ENCODE peak calls at places on chromosomes 13 and 19, in six cellular contexts. P is upper lobe of left lung, W is Peyer's patch, J is A549, O is HCT116, B is IMR-90. S is an unnamed sample.

GRCh38 chr19:11264452-11265176 is 2.3 kb upstream of the DOCK6 start:
- DNase-seq in P (peak; percentile 88), W (peak; percentile 84), J (peak; percentile 38), O (no peak), B (no peak), S (peak; percentile 84)

GRCh38 chr19:10112895-10113591 is 1.6 kb downstream of the P2RY11 start:
- DNase-seq in P (peak; percentile 89), W (peak; percentile 76), J (peak; percentile 64), O (no peak), B (no peak), S (peak; percentile 64)

GRCh38 chr13:26605845-26606244 is 48.4 kb downstream of the WASF3 start:
- DNase-seq in P (no peak), W (no peak), J (peak; percentile 19), O (no peak), B (no peak), S (no peak)

GRCh38 chr19:47020132-47020805 is 632 bp downstream of the NPAS1 start:
- DNase-seq in P (peak; percentile 81), W (no peak), J (no peak), O (no peak), B (no peak), S (no peak)

GRCh38 chr19:55694241-55694655 is 19.2 kb downstream of the EPN1 start:
- DNase-seq in P (no peak), W (peak; percentile 79), J (no peak), O (no peak), B (no peak), S (no peak)

GRCh38 chr13:37023871-37024270 is 23.3 kb downstream of the EXOSC8 start:
- DNase-seq in P (no peak), W (no peak), J (no peak), O (no peak), B (peak; percentile 70), S (no peak)

GRCh38 chr13:54657588-54657987 is 1629.0 kb downstream of the OLFM4 start:
- DNase-seq in P (no peak), W (no peak), J (no peak), O (no peak), B (no peak), S (no peak)

GRCh38 chr19:35061583-35062373 is 20.3 kb downstream of the HPN start:
- DNase-seq in P (no peak), W (no peak), J (no peak), O (no peak), B (peak; percentile 34), S (no peak)

GRCh38 chr19:39240421-39240820 is 4.4 kb downstream of the IFNL3 start:
- DNase-seq in P (no peak), W (no peak), J (no peak), O (no peak), B (no peak), S (no peak)

GRCh38 chr13:76293346-76293745 is 592.9 kb downstream of the KCTD12 start:
- DNase-seq in P (no peak), W (no peak), J (peak; percentile 31), O (no peak), B (peak; percentile 75), S (no peak)

GRCh38 chr19:40519352-40520322 is 52.8 kb downstream of the SPTBN4 start:
- DNase-seq in P (peak; percentile 92), W (no peak), J (peak; percentile 90), O (no peak), B (peak; percentile 40), S (peak; percentile 26)

GRCh38 chr13:48456546-48456945 is 43.6 kb upstream of the LPAR6 start:
- DNase-seq in P (peak; percentile 60), W (no peak), J (no peak), O (no peak), B (no peak), S (no peak)

GRCh38 chr13:107941345-107942029 is 273.8 kb downstream of the LIG4 start:
- DNase-seq in P (no peak), W (no peak), J (no peak), O (no peak), B (no peak), S (no peak)

GRCh38 chr19:10760268-10760944 is 42.5 kb downstream of the DNM2 start:
- DNase-seq in P (no peak), W (peak; percentile 70), J (no peak), O (peak; percentile 46), B (no peak), S (no peak)

GRCh38 chr13:44662515-44662914 is 86.4 kb upstream of the TSC22D1 start:
- DNase-seq in P (no peak), W (no peak), J (no peak), O (no peak), B (no peak), S (no peak)

GRCh38 chr13:39201075-39201630 is 162.9 kb downstream of the NHLRC3 start:
- DNase-seq in P (no peak), W (no peak), J (no peak), O (no peak), B (no peak), S (no peak)

GRCh38 chr13:44237276-44237767 is 136.3 kb upstream of the SERP2 start:
- DNase-seq in P (no peak), W (no peak), J (peak; percentile 60), O (no peak), B (peak; percentile 98), S (no peak)

GRCh38 chr19:18321729-18322091 is 1.2 kb downstream of the LSM4 start:
- DNase-seq in P (no peak), W (no peak), J (no peak), O (no peak), B (peak; percentile 33), S (no peak)
- TF ChIP-seq POLR2A in P (no peak), W (no peak), J (no peak), O (no peak), B (no peak), S (no peak)

DNA sequence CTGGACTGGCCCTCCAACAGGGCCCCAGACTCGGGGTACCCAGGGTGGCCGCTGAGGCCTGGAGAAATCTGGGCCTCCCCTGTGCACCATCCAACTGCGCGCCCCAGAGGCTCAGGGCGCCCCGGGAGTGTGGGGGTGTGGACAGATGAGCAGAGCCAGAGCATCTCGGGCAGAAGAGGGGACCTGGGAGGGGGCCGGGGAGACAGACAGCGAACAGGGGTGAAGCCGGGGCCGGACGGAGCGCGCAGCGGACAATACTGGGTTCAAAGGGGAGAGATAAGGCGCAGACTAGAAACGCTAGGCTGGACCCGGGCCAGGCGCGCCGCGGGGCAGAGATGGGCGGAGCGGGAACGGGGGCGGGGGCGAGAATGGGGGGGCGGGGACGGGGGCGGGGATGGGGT is 460 bp upstream of the CERS4 start:
- DNase-seq in P (peak; percentile 96), W (peak; percentile 70), J (no peak), O (no peak), B (no peak), S (no peak)
- H3K4me1 ChIP-seq in P (peaks cover 15% of the 10 kb centered on the region), W (peaks cover 12% of the 10 kb centered on the region), J (peaks cover 4% of the 10 kb centered on the region), O (peaks cover 36% of the 10 kb centered on the region), B (peaks cover 4% of the 10 kb centered on the region), S (peaks cover 38% of the 10 kb centered on the region)

GRCh38 chr19:42445948-42446347 is 3.2 kb upstream of the CXCL17 start:
- DNase-seq in P (no peak), W (no peak), J (no peak), O (no peak), B (no peak), S (no peak)

GRCh38 chr19:42441047-42441440 is 1.7 kb downstream of the CXCL17 start:
- DNase-seq in P (no peak), W (no peak), J (no peak), O (no peak), B (no peak), S (peak; percentile 51)

GRCh38 chr19:42440357-42441046 is 2.2 kb downstream of the CXCL17 start:
- DNase-seq in P (peak; percentile 91), W (peak; percentile 85), J (peak; percentile 87), O (peak; percentile 42), B (peak; percentile 59), S (peak; percentile 89)

GRCh38 chr19:42442833-42443232 is at the start of gene CXCL17:
- DNase-seq in P (no peak), W (no peak), J (no peak), O (no peak), B (no peak), S (peak; percentile 76)

GRCh38 chr19:42443944-42444398 is 1.2 kb upstream of the CXCL17 start:
- DNase-seq in P (no peak), W (no peak), J (no peak), O (no peak), B (no peak), S (peak; percentile 51)
- TF ChIP-seq POLR2A in P (peak; percentile 4), W (no peak), J (no peak), O (no peak), B (no peak), S (no peak)

GRCh38 chr19:52451241-52451640 is 2.1 kb upstream of the ZNF578 start:
- DNase-seq in P (peak; percentile 59), W (no peak), J (no peak), O (no peak), B (no peak), S (no peak)
- H3K4me1 ChIP-seq in P (no peaks in the 10 kb centered on the region), W (no peaks in the 10 kb centered on the region), J (no peaks in the 10 kb centered on the region), O (no peaks in the 10 kb centered on the region), B (no peaks in the 10 kb centered on the region), S (peaks cover 8% of the 10 kb centered on the region)

GRCh38 chr13:110535526-110535925 is 26.0 kb downstream of the RAB20 start:
- DNase-seq in P (no peak), W (no peak), J (no peak), O (no peak), B (no peak), S (no peak)
- TF ChIP-seq POLR2A in P (no peak), W (no peak), J (no peak), O (no peak), B (no peak), S (no peak)

GRCh38 chr13:33111414-33112110 is 95.3 kb downstream of the KL start:
- DNase-seq in P (no peak), W (no peak), J (no peak), O (no peak), B (peak; percentile 61), S (no peak)

GRCh38 chr13:33110386-33110712 is 94.1 kb downstream of the KL start:
- DNase-seq in P (no peak), W (no peak), J (no peak), O (no peak), B (no peak), S (no peak)

GRCh38 chr13:33109801-33110200 is 93.6 kb downstream of the KL start:
- DNase-seq in P (no peak), W (no peak), J (peak; percentile 15), O (no peak), B (no peak), S (no peak)

GRCh38 chr13:33109319-33109718 is 93.1 kb downstream of the KL start:
- DNase-seq in P (no peak), W (no peak), J (no peak), O (no peak), B (no peak), S (no peak)

GRCh38 chr13:33110713-33111413 is 94.6 kb downstream of the KL start:
- DNase-seq in P (peak; percentile 31), W (no peak), J (no peak), O (no peak), B (peak; percentile 56), S (no peak)
- H3K4me1 ChIP-seq in P (peaks cover 41% of the 10 kb centered on the region), W (peaks cover 6% of the 10 kb centered on the region), J (no peaks in the 10 kb centered on the region), O (peaks cover 13% of the 10 kb centered on the region), B (peaks cover 55% of the 10 kb centered on the region), S (peaks cover 93% of the 10 kb centered on the region)